ENCODE peak calls at places on chromosomes 2 and 18, in four cellular contexts. R is nephron progenitor cell, K is left lobe of liver, N is right cardiac atrium. E is an unnamed sample.

GRCh38 chr2:152175012-152175367 is 573 bp downstream of the STAM2 start:
- DNase-seq in R (no peak), K (no peak), N (no peak), E (no peak)

GRCh38 chr18:35935805-35936204 is 36.7 kb upstream of the RMP24 start:
- DNase-seq in R (no peak), K (no peak), N (no peak), E (no peak)

GRCh38 chr2:133837441-133838090 is 269.3 kb upstream of the NCKAP5 start:
- DNase-seq in R (no peak), K (no peak), N (no peak), E (no peak)

GRCh38 chr2:9297807-9298206 is 91.2 kb downstream of the ASAP2 start:
- DNase-seq in R (no peak), K (no peak), N (no peak), E (no peak)

GRCh38 chr18:2274613-2275012 is 296.7 kb downstream of the METTL4 start:
- DNase-seq in R (no peak), K (no peak), N (no peak), E (no peak)

GRCh38 chr2:149827585-149828156 is 240.1 kb upstream of the MMADHC start:
- DNase-seq in R (no peak), K (no peak), N (no peak), E (no peak)

GRCh38 chr2:72788756-72789155 is 37.1 kb downstream of the EXOC6B start:
- DNase-seq in R (no peak), K (no peak), N (peak; percentile 46), E (no peak)

GRCh38 chr2:224565452-224566035 is 19.6 kb downstream of the CUL3 start:
- DNase-seq in R (no peak), K (no peak), N (no peak), E (no peak)

GRCh38 chr2:68767031-68767961 is 32.7 kb downstream of the ARHGAP25 start:
- DNase-seq in R (no peak), K (no peak), N (no peak), E (no peak)

GRCh38 chr18:12359515-12359927 is 17.5 kb downstream of the AFG3L2 start:
- DNase-seq in R (no peak), K (no peak), N (no peak), E (no peak)

GRCh38 chr2:120766758-120767351 is 31.2 kb downstream of the GLI2 start:
- DNase-seq in R (no peak), K (no peak), N (no peak), E (peak; percentile 23)

GRCh38 chr2:96769816-96770215 is 9.1 kb downstream of the CNNM4 start:
- DNase-seq in R (no peak), K (peak; percentile 65), N (peak; percentile 88), E (peak; percentile 88)

GRCh38 chr2:22056621-22057132 is 932.9 kb downstream of the TDRD15 start:
- DNase-seq in R (no peak), K (no peak), N (no peak), E (no peak)

GRCh38 chr2:58701688-58702301 is 460.7 kb upstream of the FANCL start:
- DNase-seq in R (no peak), K (no peak), N (no peak), E (no peak)

GRCh38 chr18:9092665-9093064 is 9.8 kb upstream of the NDUFV2 start:
- DNase-seq in R (no peak), K (peak; percentile 63), N (no peak), E (no peak)

GRCh38 chr2:157264099-157264498 is 6.6 kb downstream of the GALNT5 start:
- DNase-seq in R (no peak), K (no peak), N (no peak), E (no peak)

GRCh38 chr18:2083691-2084090 is 487.6 kb downstream of the METTL4 start:
- DNase-seq in R (no peak), K (no peak), N (no peak), E (peak; percentile 19)

GRCh38 chr2:137865954-137866540 is 98.2 kb upstream of the HNMT start:
- DNase-seq in R (peak; percentile 67), K (peak; percentile 48), N (peak; percentile 51), E (peak; percentile 23)

E was measured in left ventricle myocardium superior.